ENCODE peak calls at places on chromosomes 6 and 20, in ten cellular contexts. One of them, this sample, is unnamed.

GRCh38 chr20:37388831-37389230 is 42.9 kb downstream of the SRC start:
- DNase-seq in omental fat pad: no peak
- DNase-seq in activated T-cell treated with anti-CD3 and anti-CD28 coated beads, Interleukin-2, amount 50 U/mL, for 72 hours: no peak
- DNase-seq in Kasumi-1: no peak
- DNase-seq in NCI-H1417 treated with DMSO at 0.1 percent for 48 hours: no peak
- DNase-seq in foreskin fibroblast: no peak
- DNase-seq in T follicular helper cell: no peak
- DNase-seq in AG08396: no peak
- DNase-seq in activated CD8-positive, alpha-beta T cell treated with anti-CD3 and anti-CD28 coated beads, Interleukin-2, amount 10 ng/mL, durations not matched to agents 7 days and 5 days: no peak
- DNase-seq in fibroblast of mammary gland: no peak
- DNase-seq in this sample: no peak

GRCh38 chr6:159042003-159042823 is 2.6 kb downstream of the TAGAP start:
- DNase-seq in omental fat pad: no peak
- DNase-seq in activated T-cell treated with anti-CD3 and anti-CD28 coated beads, Interleukin-2, amount 50 U/mL, for 72 hours: peak; percentile 75
- DNase-seq in Kasumi-1: peak; percentile 81
- DNase-seq in NCI-H1417 treated with DMSO at 0.1 percent for 48 hours: peak; percentile 13
- DNase-seq in foreskin fibroblast: peak; percentile 63
- DNase-seq in T follicular helper cell: peak; percentile 70
- DNase-seq in AG08396: peak; percentile 68
- DNase-seq in activated CD8-positive, alpha-beta T cell treated with anti-CD3 and anti-CD28 coated beads, Interleukin-2, amount 10 ng/mL, durations not matched to agents 7 days and 5 days: peak; percentile 88
- DNase-seq in fibroblast of mammary gland: peak; percentile 57
- DNase-seq in this sample: peak; percentile 75

GRCh38 chr20:3777726-3778629 is 3.3 kb downstream of the SPEF1 start:
- DNase-seq in omental fat pad: no peak
- DNase-seq in activated T-cell treated with anti-CD3 and anti-CD28 coated beads, Interleukin-2, amount 50 U/mL, for 72 hours: peak; percentile 58
- DNase-seq in Kasumi-1: peak; percentile 58
- DNase-seq in NCI-H1417 treated with DMSO at 0.1 percent for 48 hours: no peak
- DNase-seq in foreskin fibroblast: peak; percentile 84
- DNase-seq in T follicular helper cell: no peak
- DNase-seq in AG08396: peak; percentile 84
- DNase-seq in activated CD8-positive, alpha-beta T cell treated with anti-CD3 and anti-CD28 coated beads, Interleukin-2, amount 10 ng/mL, durations not matched to agents 7 days and 5 days: peak; percentile 46
- DNase-seq in fibroblast of mammary gland: peak; percentile 41
- DNase-seq in this sample: peak; percentile 85

GRCh38 chr6:128538763-128539162 is 18.4 kb upstream of the PTPRK start:
- DNase-seq in omental fat pad: no peak
- DNase-seq in activated T-cell treated with anti-CD3 and anti-CD28 coated beads, Interleukin-2, amount 50 U/mL, for 72 hours: no peak
- DNase-seq in Kasumi-1: no peak
- DNase-seq in NCI-H1417 treated with DMSO at 0.1 percent for 48 hours: no peak
- DNase-seq in foreskin fibroblast: peak; percentile 12
- DNase-seq in T follicular helper cell: no peak
- DNase-seq in AG08396: peak; percentile 14
- DNase-seq in activated CD8-positive, alpha-beta T cell treated with anti-CD3 and anti-CD28 coated beads, Interleukin-2, amount 10 ng/mL, durations not matched to agents 7 days and 5 days: no peak
- DNase-seq in fibroblast of mammary gland: no peak
- DNase-seq in this sample: no peak

GRCh38 chr6:158095671-158096070 is 72.4 kb downstream of the SERAC1 start:
- DNase-seq in omental fat pad: no peak
- DNase-seq in activated T-cell treated with anti-CD3 and anti-CD28 coated beads, Interleukin-2, amount 50 U/mL, for 72 hours: no peak
- DNase-seq in Kasumi-1: no peak
- DNase-seq in NCI-H1417 treated with DMSO at 0.1 percent for 48 hours: no peak
- DNase-seq in foreskin fibroblast: no peak
- DNase-seq in T follicular helper cell: no peak
- DNase-seq in AG08396: no peak
- DNase-seq in activated CD8-positive, alpha-beta T cell treated with anti-CD3 and anti-CD28 coated beads, Interleukin-2, amount 10 ng/mL, durations not matched to agents 7 days and 5 days: no peak
- DNase-seq in fibroblast of mammary gland: no peak
- DNase-seq in this sample: no peak

GRCh38 chr20:20781029-20781428 is 68.6 kb upstream of the RALGAPA2 start:
- DNase-seq in omental fat pad: no peak
- DNase-seq in activated T-cell treated with anti-CD3 and anti-CD28 coated beads, Interleukin-2, amount 50 U/mL, for 72 hours: no peak
- DNase-seq in Kasumi-1: no peak
- DNase-seq in NCI-H1417 treated with DMSO at 0.1 percent for 48 hours: no peak
- DNase-seq in foreskin fibroblast: no peak
- DNase-seq in T follicular helper cell: no peak
- DNase-seq in AG08396: no peak
- DNase-seq in activated CD8-positive, alpha-beta T cell treated with anti-CD3 and anti-CD28 coated beads, Interleukin-2, amount 10 ng/mL, durations not matched to agents 7 days and 5 days: no peak
- DNase-seq in fibroblast of mammary gland: no peak
- DNase-seq in this sample: no peak

GRCh38 chr6:166922937-166923336 is 33.4 kb downstream of the RNASET2 start:
- DNase-seq in omental fat pad: no peak
- DNase-seq in activated T-cell treated with anti-CD3 and anti-CD28 coated beads, Interleukin-2, amount 50 U/mL, for 72 hours: no peak
- DNase-seq in Kasumi-1: no peak
- DNase-seq in NCI-H1417 treated with DMSO at 0.1 percent for 48 hours: no peak
- DNase-seq in foreskin fibroblast: no peak
- DNase-seq in T follicular helper cell: no peak
- DNase-seq in AG08396: no peak
- DNase-seq in activated CD8-positive, alpha-beta T cell treated with anti-CD3 and anti-CD28 coated beads, Interleukin-2, amount 10 ng/mL, durations not matched to agents 7 days and 5 days: no peak
- DNase-seq in fibroblast of mammary gland: no peak
- DNase-seq in this sample: no peak

GRCh38 chr6:5205035-5205469 is 55.7 kb downstream of the LYRM4 start:
- DNase-seq in omental fat pad: no peak
- DNase-seq in activated T-cell treated with anti-CD3 and anti-CD28 coated beads, Interleukin-2, amount 50 U/mL, for 72 hours: no peak
- DNase-seq in Kasumi-1: no peak
- DNase-seq in NCI-H1417 treated with DMSO at 0.1 percent for 48 hours: no peak
- DNase-seq in foreskin fibroblast: no peak
- DNase-seq in T follicular helper cell: no peak
- DNase-seq in AG08396: no peak
- DNase-seq in activated CD8-positive, alpha-beta T cell treated with anti-CD3 and anti-CD28 coated beads, Interleukin-2, amount 10 ng/mL, durations not matched to agents 7 days and 5 days: no peak
- DNase-seq in fibroblast of mammary gland: no peak
- DNase-seq in this sample: no peak

GRCh38 chr6:39322306-39322850 is at the start of gene KCNK16:
- DNase-seq in omental fat pad: no peak
- DNase-seq in activated T-cell treated with anti-CD3 and anti-CD28 coated beads, Interleukin-2, amount 50 U/mL, for 72 hours: no peak
- DNase-seq in Kasumi-1: no peak
- DNase-seq in NCI-H1417 treated with DMSO at 0.1 percent for 48 hours: no peak
- DNase-seq in foreskin fibroblast: no peak
- DNase-seq in T follicular helper cell: no peak
- DNase-seq in AG08396: no peak
- DNase-seq in activated CD8-positive, alpha-beta T cell treated with anti-CD3 and anti-CD28 coated beads, Interleukin-2, amount 10 ng/mL, durations not matched to agents 7 days and 5 days: no peak
- DNase-seq in fibroblast of mammary gland: no peak
- DNase-seq in this sample: no peak

GRCh38 chr6:79964607-79965081 is 17.3 kb upstream of the ELOVL4 start:
- DNase-seq in omental fat pad: no peak
- DNase-seq in activated T-cell treated with anti-CD3 and anti-CD28 coated beads, Interleukin-2, amount 50 U/mL, for 72 hours: peak; percentile 6
- DNase-seq in Kasumi-1: no peak
- DNase-seq in NCI-H1417 treated with DMSO at 0.1 percent for 48 hours: no peak
- DNase-seq in foreskin fibroblast: no peak
- DNase-seq in T follicular helper cell: no peak
- DNase-seq in AG08396: no peak
- DNase-seq in activated CD8-positive, alpha-beta T cell treated with anti-CD3 and anti-CD28 coated beads, Interleukin-2, amount 10 ng/mL, durations not matched to agents 7 days and 5 days: no peak
- DNase-seq in fibroblast of mammary gland: no peak
- DNase-seq in this sample: no peak

GRCh38 chr20:61328906-61329558 is 77.0 kb downstream of the CDH4 start:
- DNase-seq in omental fat pad: no peak
- DNase-seq in activated T-cell treated with anti-CD3 and anti-CD28 coated beads, Interleukin-2, amount 50 U/mL, for 72 hours: peak; percentile 2
- DNase-seq in Kasumi-1: no peak
- DNase-seq in NCI-H1417 treated with DMSO at 0.1 percent for 48 hours: no peak
- DNase-seq in foreskin fibroblast: no peak
- DNase-seq in T follicular helper cell: no peak
- DNase-seq in AG08396: peak; percentile 49
- DNase-seq in activated CD8-positive, alpha-beta T cell treated with anti-CD3 and anti-CD28 coated beads, Interleukin-2, amount 10 ng/mL, durations not matched to agents 7 days and 5 days: no peak
- DNase-seq in fibroblast of mammary gland: no peak
- DNase-seq in this sample: no peak

GRCh38 chr20:20410678-20411077 is 42.8 kb downstream of the INSM1 start:
- DNase-seq in omental fat pad: no peak
- DNase-seq in activated T-cell treated with anti-CD3 and anti-CD28 coated beads, Interleukin-2, amount 50 U/mL, for 72 hours: no peak
- DNase-seq in Kasumi-1: no peak
- DNase-seq in NCI-H1417 treated with DMSO at 0.1 percent for 48 hours: peak; percentile 78
- DNase-seq in foreskin fibroblast: no peak
- DNase-seq in T follicular helper cell: no peak
- DNase-seq in AG08396: no peak
- DNase-seq in activated CD8-positive, alpha-beta T cell treated with anti-CD3 and anti-CD28 coated beads, Interleukin-2, amount 10 ng/mL, durations not matched to agents 7 days and 5 days: no peak
- DNase-seq in fibroblast of mammary gland: no peak
- DNase-seq in this sample: no peak

GRCh38 chr6:89007209-89008001 is 44.0 kb upstream of the RNGTT start:
- DNase-seq in omental fat pad: no peak
- DNase-seq in activated T-cell treated with anti-CD3 and anti-CD28 coated beads, Interleukin-2, amount 50 U/mL, for 72 hours: no peak
- DNase-seq in Kasumi-1: no peak
- DNase-seq in NCI-H1417 treated with DMSO at 0.1 percent for 48 hours: no peak
- DNase-seq in foreskin fibroblast: peak; percentile 6
- DNase-seq in T follicular helper cell: no peak
- DNase-seq in AG08396: no peak
- DNase-seq in activated CD8-positive, alpha-beta T cell treated with anti-CD3 and anti-CD28 coated beads, Interleukin-2, amount 10 ng/mL, durations not matched to agents 7 days and 5 days: no peak
- DNase-seq in fibroblast of mammary gland: no peak
- DNase-seq in this sample: no peak

GRCh38 chr6:122589115-122589514 is 21.1 kb upstream of the PKIB start:
- DNase-seq in omental fat pad: no peak
- DNase-seq in activated T-cell treated with anti-CD3 and anti-CD28 coated beads, Interleukin-2, amount 50 U/mL, for 72 hours: no peak
- DNase-seq in Kasumi-1: no peak
- DNase-seq in NCI-H1417 treated with DMSO at 0.1 percent for 48 hours: no peak
- DNase-seq in foreskin fibroblast: no peak
- DNase-seq in T follicular helper cell: no peak
- DNase-seq in AG08396: no peak
- DNase-seq in activated CD8-positive, alpha-beta T cell treated with anti-CD3 and anti-CD28 coated beads, Interleukin-2, amount 10 ng/mL, durations not matched to agents 7 days and 5 days: no peak
- DNase-seq in fibroblast of mammary gland: peak; percentile 16
- DNase-seq in this sample: no peak

GRCh38 chr6:44022296-44022661 is 105.0 kb downstream of the MRPL14 start:
- DNase-seq in omental fat pad: peak; percentile 23
- DNase-seq in activated T-cell treated with anti-CD3 and anti-CD28 coated beads, Interleukin-2, amount 50 U/mL, for 72 hours: no peak
- DNase-seq in Kasumi-1: no peak
- DNase-seq in NCI-H1417 treated with DMSO at 0.1 percent for 48 hours: no peak
- DNase-seq in foreskin fibroblast: peak; percentile 68
- DNase-seq in T follicular helper cell: no peak
- DNase-seq in AG08396: no peak
- DNase-seq in activated CD8-positive, alpha-beta T cell treated with anti-CD3 and anti-CD28 coated beads, Interleukin-2, amount 10 ng/mL, durations not matched to agents 7 days and 5 days: no peak
- DNase-seq in fibroblast of mammary gland: peak; percentile 72
- DNase-seq in this sample: no peak

GRCh38 chr6:9431945-9432344 is 982.9 kb downstream of the TFAP2A start:
- DNase-seq in omental fat pad: no peak
- DNase-seq in activated T-cell treated with anti-CD3 and anti-CD28 coated beads, Interleukin-2, amount 50 U/mL, for 72 hours: no peak
- DNase-seq in Kasumi-1: no peak
- DNase-seq in NCI-H1417 treated with DMSO at 0.1 percent for 48 hours: no peak
- DNase-seq in foreskin fibroblast: no peak
- DNase-seq in T follicular helper cell: no peak
- DNase-seq in AG08396: no peak
- DNase-seq in activated CD8-positive, alpha-beta T cell treated with anti-CD3 and anti-CD28 coated beads, Interleukin-2, amount 10 ng/mL, durations not matched to agents 7 days and 5 days: no peak
- DNase-seq in fibroblast of mammary gland: no peak
- DNase-seq in this sample: no peak

GRCh38 chr6:113847435-113847834 is 9.7 kb upstream of the MARCKS start:
- DNase-seq in omental fat pad: no peak
- DNase-seq in activated T-cell treated with anti-CD3 and anti-CD28 coated beads, Interleukin-2, amount 50 U/mL, for 72 hours: no peak
- DNase-seq in Kasumi-1: no peak
- DNase-seq in NCI-H1417 treated with DMSO at 0.1 percent for 48 hours: no peak
- DNase-seq in foreskin fibroblast: peak; percentile 50
- DNase-seq in T follicular helper cell: no peak
- DNase-seq in AG08396: no peak
- DNase-seq in activated CD8-positive, alpha-beta T cell treated with anti-CD3 and anti-CD28 coated beads, Interleukin-2, amount 10 ng/mL, durations not matched to agents 7 days and 5 days: no peak
- DNase-seq in fibroblast of mammary gland: peak; percentile 24
- DNase-seq in this sample: no peak

GRCh38 chr6:88490865-88491264 is 324.7 kb upstream of the CNR1 start:
- DNase-seq in omental fat pad: no peak
- DNase-seq in activated T-cell treated with anti-CD3 and anti-CD28 coated beads, Interleukin-2, amount 50 U/mL, for 72 hours: no peak
- DNase-seq in Kasumi-1: no peak
- DNase-seq in NCI-H1417 treated with DMSO at 0.1 percent for 48 hours: no peak
- DNase-seq in foreskin fibroblast: peak; percentile 35
- DNase-seq in T follicular helper cell: no peak
- DNase-seq in AG08396: no peak
- DNase-seq in activated CD8-positive, alpha-beta T cell treated with anti-CD3 and anti-CD28 coated beads, Interleukin-2, amount 10 ng/mL, durations not matched to agents 7 days and 5 days: no peak
- DNase-seq in fibroblast of mammary gland: peak; percentile 90
- DNase-seq in this sample: peak; percentile 6

GRCh38 chr20:38049800-38050199 is 16.3 kb downstream of the RPRD1B start:
- DNase-seq in omental fat pad: no peak
- DNase-seq in activated T-cell treated with anti-CD3 and anti-CD28 coated beads, Interleukin-2, amount 50 U/mL, for 72 hours: no peak
- DNase-seq in Kasumi-1: no peak
- DNase-seq in NCI-H1417 treated with DMSO at 0.1 percent for 48 hours: no peak
- DNase-seq in foreskin fibroblast: peak; percentile 77
- DNase-seq in T follicular helper cell: no peak
- DNase-seq in AG08396: peak; percentile 46
- DNase-seq in activated CD8-positive, alpha-beta T cell treated with anti-CD3 and anti-CD28 coated beads, Interleukin-2, amount 10 ng/mL, durations not matched to agents 7 days and 5 days: no peak
- DNase-seq in fibroblast of mammary gland: peak; percentile 78
- DNase-seq in this sample: no peak

GRCh38 chr20:36307412-36308317 is 1.5 kb downstream of the DLGAP4 start:
- DNase-seq in omental fat pad: no peak
- DNase-seq in activated T-cell treated with anti-CD3 and anti-CD28 coated beads, Interleukin-2, amount 50 U/mL, for 72 hours: no peak
- DNase-seq in Kasumi-1: no peak
- DNase-seq in NCI-H1417 treated with DMSO at 0.1 percent for 48 hours: no peak
- DNase-seq in foreskin fibroblast: no peak
- DNase-seq in T follicular helper cell: no peak
- DNase-seq in AG08396: no peak
- DNase-seq in activated CD8-positive, alpha-beta T cell treated with anti-CD3 and anti-CD28 coated beads, Interleukin-2, amount 10 ng/mL, durations not matched to agents 7 days and 5 days: no peak
- DNase-seq in fibroblast of mammary gland: no peak
- DNase-seq in this sample: no peak

GRCh38 chr6:15608406-15608805 is 54.4 kb downstream of the DTNBP1 start:
- DNase-seq in omental fat pad: no peak
- DNase-seq in activated T-cell treated with anti-CD3 and anti-CD28 coated beads, Interleukin-2, amount 50 U/mL, for 72 hours: no peak
- DNase-seq in Kasumi-1: peak; percentile 12
- DNase-seq in NCI-H1417 treated with DMSO at 0.1 percent for 48 hours: no peak
- DNase-seq in foreskin fibroblast: peak; percentile 89
- DNase-seq in T follicular helper cell: no peak
- DNase-seq in AG08396: peak; percentile 55
- DNase-seq in activated CD8-positive, alpha-beta T cell treated with anti-CD3 and anti-CD28 coated beads, Interleukin-2, amount 10 ng/mL, durations not matched to agents 7 days and 5 days: no peak
- DNase-seq in fibroblast of mammary gland: peak; percentile 91
- DNase-seq in this sample: peak; percentile 82

GRCh38 chr6:144159231-144159630 is 8.9 kb downstream of the STX11 start:
- DNase-seq in omental fat pad: no peak
- DNase-seq in activated T-cell treated with anti-CD3 and anti-CD28 coated beads, Interleukin-2, amount 50 U/mL, for 72 hours: no peak
- DNase-seq in Kasumi-1: no peak
- DNase-seq in NCI-H1417 treated with DMSO at 0.1 percent for 48 hours: no peak
- DNase-seq in foreskin fibroblast: no peak
- DNase-seq in T follicular helper cell: no peak
- DNase-seq in AG08396: no peak
- DNase-seq in activated CD8-positive, alpha-beta T cell treated with anti-CD3 and anti-CD28 coated beads, Interleukin-2, amount 10 ng/mL, durations not matched to agents 7 days and 5 days: no peak
- DNase-seq in fibroblast of mammary gland: no peak
- DNase-seq in this sample: no peak

GRCh38 chr6:112983741-112984221 is 636.7 kb downstream of the RFPL4B start:
- DNase-seq in omental fat pad: no peak
- DNase-seq in activated T-cell treated with anti-CD3 and anti-CD28 coated beads, Interleukin-2, amount 50 U/mL, for 72 hours: no peak
- DNase-seq in Kasumi-1: no peak
- DNase-seq in NCI-H1417 treated with DMSO at 0.1 percent for 48 hours: no peak
- DNase-seq in foreskin fibroblast: peak; percentile 67
- DNase-seq in T follicular helper cell: no peak
- DNase-seq in AG08396: no peak
- DNase-seq in activated CD8-positive, alpha-beta T cell treated with anti-CD3 and anti-CD28 coated beads, Interleukin-2, amount 10 ng/mL, durations not matched to agents 7 days and 5 days: no peak
- DNase-seq in fibroblast of mammary gland: peak; percentile 62
- DNase-seq in this sample: no peak

GRCh38 chr20:25173886-25174308 is 21.6 kb upstream of the ENTPD6 start:
- DNase-seq in omental fat pad: no peak
- DNase-seq in activated T-cell treated with anti-CD3 and anti-CD28 coated beads, Interleukin-2, amount 50 U/mL, for 72 hours: no peak
- DNase-seq in Kasumi-1: no peak
- DNase-seq in NCI-H1417 treated with DMSO at 0.1 percent for 48 hours: no peak
- DNase-seq in foreskin fibroblast: no peak
- DNase-seq in T follicular helper cell: no peak
- DNase-seq in AG08396: no peak
- DNase-seq in activated CD8-positive, alpha-beta T cell treated with anti-CD3 and anti-CD28 coated beads, Interleukin-2, amount 10 ng/mL, durations not matched to agents 7 days and 5 days: no peak
- DNase-seq in fibroblast of mammary gland: no peak
- DNase-seq in this sample: no peak

GRCh38 chr6:139536751-139537617 is 162.5 kb upstream of the CITED2 start:
- DNase-seq in omental fat pad: no peak
- DNase-seq in activated T-cell treated with anti-CD3 and anti-CD28 coated beads, Interleukin-2, amount 50 U/mL, for 72 hours: no peak
- DNase-seq in Kasumi-1: no peak
- DNase-seq in NCI-H1417 treated with DMSO at 0.1 percent for 48 hours: no peak
- DNase-seq in foreskin fibroblast: peak; percentile 29
- DNase-seq in T follicular helper cell: no peak
- DNase-seq in AG08396: no peak
- DNase-seq in activated CD8-positive, alpha-beta T cell treated with anti-CD3 and anti-CD28 coated beads, Interleukin-2, amount 10 ng/mL, durations not matched to agents 7 days and 5 days: no peak
- DNase-seq in fibroblast of mammary gland: no peak
- DNase-seq in this sample: no peak

This sample was measured in COLO829.